ENCODE peak calls at places on chromosomes 5 and 9, in six cellular contexts. G, W, E, Z, K and S are unnamed samples.

GRCh38 chr5:76303917-76304316 is 99.2 kb upstream of the IQGAP2 start:
- DNase-seq in K (no peak), Z (no peak), E (no peak), W (peak; percentile 80), G (no peak), S (no peak)

GRCh38 chr5:92505145-92505544 is 1075.9 kb downstream of the NR2F1-AS1 start:
- DNase-seq in W (no peak), E (no peak), K (peak; percentile 16), G (peak; percentile 37), Z (no peak), S (no peak)

GRCh38 chr9:122387526-122387925 is 16.7 kb downstream of the PTGS1 start:
- DNase-seq in W (no peak), G (no peak), Z (no peak), K (no peak), E (no peak), S (no peak)

GRCh38 chr5:124704594-124705284 is 41.7 kb downstream of the ZNF608 start:
- DNase-seq in K (no peak), Z (no peak), E (no peak), W (peak; percentile 83), G (no peak), S (no peak)

GRCh38 chr5:82004511-82004910 is 32.7 kb downstream of the ATG10 start:
- DNase-seq in W (no peak), Z (no peak), E (no peak), G (peak; percentile 44), K (no peak), S (no peak)

GRCh38 chr5:113800686-113801085 is 287.2 kb downstream of the YTHDC2 start:
- DNase-seq in E (no peak), K (no peak), W (no peak), Z (no peak), G (no peak), S (no peak)

GRCh38 chr5:125798311-125798710 is 624.9 kb upstream of the GRAMD2B start:
- DNase-seq in K (peak; percentile 70), W (peak; percentile 14), Z (no peak), E (no peak), G (peak; percentile 73), S (no peak)

GRCh38 chr9:31166516-31166915 is 1217.9 kb upstream of the ACO1 start:
- DNase-seq in W (no peak), Z (no peak), E (no peak), G (no peak), K (no peak), S (no peak)

GRCh38 chr5:146426853-146427618 is 20.1 kb upstream of the TCERG1 start:
- DNase-seq in G (peak; percentile 61), K (peak; percentile 70), Z (no peak), E (no peak), W (peak; percentile 41), S (no peak)

GRCh38 chr5:76402251-76402879 is 720 bp upstream of the IQGAP2 start:
- DNase-seq in K (no peak), Z (peak; percentile 27), W (peak; percentile 91), E (no peak), G (peak; percentile 0), S (peak; percentile 50)

GRCh38 chr5:125293223-125293622 is 546.8 kb upstream of the ZNF608 start:
- DNase-seq in K (no peak), W (no peak), Z (no peak), G (no peak), E (no peak), S (no peak)

GRCh38 chr9:84563691-84564090 is 105.8 kb upstream of the NTRK2 start:
- DNase-seq in Z (no peak), E (no peak), G (no peak), W (no peak), K (no peak), S (no peak)

GRCh38 chr9:72960446-72960845 is 7.6 kb upstream of the ALDH1A1 start:
- DNase-seq in W (no peak), E (no peak), Z (no peak), K (no peak), G (peak; percentile 14), S (no peak)

GRCh38 chr9:93667006-93667405 is 90.6 kb downstream of the PHF2 start:
- DNase-seq in W (no peak), K (no peak), Z (no peak), G (no peak), E (no peak), S (peak; percentile 27)

GRCh38 chr9:107707419-107707837 is 217.9 kb upstream of the KLF4 start:
- DNase-seq in W (no peak), E (no peak), Z (no peak), G (peak; percentile 96), K (peak; percentile 96), S (no peak)

GRCh38 chr5:173180331-173180730 is 36.0 kb downstream of the BNIP1 start:
- DNase-seq in E (no peak), G (no peak), Z (no peak), K (no peak), W (no peak), S (no peak)

GRCh38 chr5:16889972-16890519 is 46.0 kb downstream of the MYO10 start:
- DNase-seq in Z (no peak), W (no peak), E (no peak), G (peak; percentile 84), K (peak; percentile 86), S (no peak)

GRCh38 chr5:124923131-124923530 is 176.7 kb upstream of the ZNF608 start:
- DNase-seq in Z (no peak), W (peak; percentile 16), G (peak; percentile 47), E (no peak), K (peak; percentile 55), S (no peak)

GRCh38 chr9:129568560-129569505 is 52.1 kb downstream of the C9orf50 start:
- DNase-seq in K (no peak), E (no peak), Z (peak; percentile 56), G (no peak), W (no peak), S (peak; percentile 71)

GRCh38 chr5:929596-929995 is 36.9 kb downstream of the TRIP13 start:
- DNase-seq in Z (no peak), K (no peak), G (no peak), E (no peak), W (no peak), S (no peak)

GRCh38 chr5:142743677-142744441 is 26.3 kb upstream of the ARHGAP26 start:
- DNase-seq in G (peak; percentile 78), K (peak; percentile 82), W (no peak), Z (no peak), E (no peak), S (peak; percentile 58)

GRCh38 chr9:12712532-12712931 is 19.3 kb downstream of the TYRP1 start:
- DNase-seq in G (peak; percentile 35), W (no peak), E (no peak), K (no peak), Z (no peak), S (no peak)

GRCh38 chr5:1472964-1473628 is 27.9 kb upstream of the SLC6A3 start:
- DNase-seq in G (no peak), W (peak; percentile 21), Z (no peak), E (no peak), K (no peak), S (peak; percentile 18)

GRCh38 chr5:67214713-67215591 is 18.4 kb upstream of the CD180 start:
- DNase-seq in W (no peak), Z (no peak), K (no peak), G (no peak), E (no peak), S (no peak)

GRCh38 chr5:145976431-145977155 is 40.2 kb downstream of the SH3RF2 start:
- DNase-seq in W (peak; percentile 18), K (peak; percentile 49), G (peak; percentile 65), Z (no peak), E (no peak), S (no peak)

GRCh38 chr5:85170183-85170582 is 785.5 kb upstream of the EDIL3 start:
- DNase-seq in E (no peak), G (no peak), W (peak; percentile 18), Z (no peak), K (no peak), S (no peak)

DNA sequence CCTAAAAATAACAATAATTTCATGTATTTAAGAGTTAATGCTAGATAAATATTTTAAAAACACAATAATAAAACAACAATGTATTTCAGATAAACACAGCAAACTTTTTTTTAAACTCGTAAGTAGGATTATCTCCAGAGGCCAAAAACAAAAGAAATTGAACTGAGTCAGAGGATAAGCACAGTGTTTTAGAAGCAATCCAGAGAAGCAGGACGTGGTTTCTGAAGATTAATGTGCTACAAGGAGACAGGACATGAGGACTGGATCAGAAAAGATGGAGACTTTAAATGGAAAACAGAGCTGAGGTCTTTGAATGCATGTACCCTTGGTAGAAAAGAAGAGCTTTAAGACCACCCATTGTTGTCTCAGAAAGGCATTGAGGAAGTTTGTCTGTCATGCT is 491.2 kb upstream of the TLE4 start:
- DNase-seq in K (no peak), E (no peak), Z (no peak), W (no peak), G (peak; percentile 3), S (no peak)
- TF ChIP-seq CTCF in K (no peak), E (no peak), Z (no peak), W (no peak), G (no peak), S (no peak)

DNA sequence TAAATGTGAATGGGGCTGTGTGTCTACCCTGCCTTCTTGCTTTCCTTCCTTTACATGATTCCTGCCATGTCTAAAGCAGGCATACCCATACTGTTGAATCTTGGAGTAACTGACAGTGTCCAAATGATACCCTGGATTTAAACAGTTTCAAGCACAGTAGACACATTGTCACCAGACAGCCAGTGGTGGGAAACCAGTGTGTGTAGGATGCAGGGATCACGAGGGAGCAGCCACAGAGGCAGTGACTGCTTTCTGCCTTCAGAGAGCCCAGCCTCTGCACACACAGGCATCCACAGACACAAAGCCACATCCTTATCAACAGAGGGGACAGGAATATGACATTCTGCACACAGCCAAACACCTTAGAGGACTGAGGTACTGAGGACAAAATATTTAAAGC is 184.2 kb upstream of the TBCA start:
- DNase-seq in Z (no peak), E (no peak), K (no peak), W (no peak), G (no peak), S (no peak)
- H3K4me3 ChIP-seq in Z (no peak overlapping the region), E (no peak overlapping the region), K (no peak overlapping the region), W (no peak overlapping the region), G (no peak overlapping the region), S (no peak overlapping the region)

GRCh38 chr9:137423810-137424291 is 658 bp downstream of the NOXA1 start:
- DNase-seq in E (peak; percentile 49), Z (no peak), G (no peak), K (no peak), W (no peak), S (no peak)
- TF ChIP-seq CTCF in E (no peak), Z (no peak), G (no peak), K (no peak), W (no peak), S (no peak)

DNA sequence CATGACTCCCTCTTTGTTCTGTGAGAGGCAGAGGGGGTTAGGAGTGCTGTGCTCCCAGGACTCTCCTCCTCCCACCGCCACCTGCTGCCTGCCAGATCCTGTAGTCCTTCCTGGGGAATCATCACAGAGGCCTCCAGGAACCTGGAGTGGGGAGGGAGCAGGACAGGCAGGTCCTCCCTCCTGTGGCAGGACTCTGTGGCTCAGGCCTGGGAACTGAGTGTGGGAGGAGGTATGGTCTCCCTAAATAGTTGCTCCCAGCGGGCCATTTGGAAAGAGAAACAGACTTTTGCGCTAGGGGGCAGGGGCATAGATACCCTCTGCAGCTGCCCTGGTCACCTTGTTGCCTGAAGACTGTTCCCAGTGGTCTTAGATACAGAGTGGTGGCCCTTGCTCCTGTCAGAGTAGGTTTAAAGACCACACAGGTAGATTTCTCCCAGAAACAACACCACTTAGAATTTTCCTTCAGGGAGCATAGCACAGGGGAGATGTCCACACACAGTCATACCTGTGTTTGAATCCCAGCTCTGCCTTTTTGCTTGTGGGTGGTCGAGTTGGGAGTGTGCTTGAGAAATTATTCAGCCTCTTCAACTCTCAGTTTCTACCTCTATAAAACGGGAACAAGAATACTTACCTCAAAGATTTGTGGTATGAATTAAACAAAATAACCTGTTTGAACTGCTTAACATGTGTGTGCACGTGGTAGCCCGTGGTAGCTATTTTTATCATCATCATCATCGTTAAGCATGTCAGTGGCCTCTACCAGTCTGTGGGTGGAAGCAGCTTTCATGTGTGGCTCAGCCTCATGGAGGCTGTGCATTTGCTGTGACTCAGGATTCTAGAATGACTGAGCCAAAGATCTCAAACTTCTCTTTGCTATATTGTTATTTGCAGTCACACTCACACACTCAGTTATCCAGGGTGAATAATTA is 55.8 kb downstream of the SLC22A5 start:
- DNase-seq in K (peak; percentile 85), G (peak; percentile 63), W (peak; percentile 91), E (no peak), Z (no peak), S (no peak)
- H3K4me3 ChIP-seq in K (no peak overlapping the region), G (no peak overlapping the region), W (peak overlapping the region; percentile 47), E (peak overlapping the region; percentile 36), Z (peak overlapping the region; percentile 32), S (no peak overlapping the region)